ENCODE peak calls at places on chromosomes 13 and 19, in nine cellular contexts. K, P, Z, J, A, C, U, F and S are unnamed samples.

GRCh38 chr13:93270769-93271753 is 44.5 kb downstream of the GPC6 start:
- DNase-seq in K (no peak), P (no peak), Z (no peak), J (no peak), A (no peak), C (no peak), U (no peak), F (peak; percentile 67), S (no peak)

GRCh38 chr19:33900817-33901216 is 104.1 kb downstream of the KCTD15 start:
- DNase-seq in K (no peak), P (no peak), Z (no peak), J (no peak), A (no peak), C (no peak), U (peak; percentile 73), F (no peak), S (no peak)

GRCh38 chr13:58324130-58324529 is 692.6 kb downstream of the PCDH17 start:
- DNase-seq in K (no peak), P (no peak), Z (no peak), J (no peak), A (no peak), C (no peak), U (no peak), F (peak; percentile 3), S (no peak)

GRCh38 chr19:1837625-1838105 is 10.6 kb downstream of the REXO1 start:
- DNase-seq in K (no peak), P (peak; percentile 68), Z (peak; percentile 92), J (no peak), A (peak; percentile 72), C (peak; percentile 57), U (no peak), F (peak; percentile 60), S (peak; percentile 46)

GRCh38 chr19:43532571-43532961 is 422 bp upstream of the ZNF575 start:
- DNase-seq in K (no peak), P (no peak), Z (peak; percentile 35), J (no peak), A (peak; percentile 82), C (no peak), U (peak; percentile 77), F (no peak), S (no peak)

GRCh38 chr13:71774863-71775262 is 92.1 kb downstream of the DACH1 start:
- DNase-seq in K (no peak), P (no peak), Z (no peak), J (no peak), A (no peak), C (no peak), U (no peak), F (no peak), S (no peak)

GRCh38 chr19:39937094-39937493 is 2.7 kb upstream of the FCGBP start:
- DNase-seq in K (no peak), P (no peak), Z (no peak), J (no peak), A (no peak), C (no peak), U (no peak), F (no peak), S (no peak)

GRCh38 chr19:4830768-4831265 is 695 bp downstream of the TICAM1 start:
- DNase-seq in K (no peak), P (no peak), Z (no peak), J (no peak), A (no peak), C (no peak), U (no peak), F (no peak), S (no peak)

GRCh38 chr13:93233997-93234416 is 7.4 kb downstream of the GPC6 start:
- DNase-seq in K (no peak), P (no peak), Z (no peak), J (no peak), A (no peak), C (no peak), U (peak; percentile 80), F (no peak), S (no peak)

GRCh38 chr19:53254451-53255341 is at the start of gene ZNF677:
- DNase-seq in K (peak; percentile 81), P (peak; percentile 87), Z (peak; percentile 95), J (peak; percentile 65), A (peak; percentile 72), C (peak; percentile 91), U (peak; percentile 88), F (peak; percentile 67), S (peak; percentile 75)

GRCh38 chr13:110647365-110647737 is 32.0 kb downstream of the NAXD start:
- DNase-seq in K (no peak), P (no peak), Z (no peak), J (no peak), A (no peak), C (no peak), U (no peak), F (no peak), S (no peak)

GRCh38 chr19:591099-591958 is 1.6 kb downstream of the HCN2 start:
- DNase-seq in K (no peak), P (no peak), Z (peak; percentile 89), J (peak; percentile 64), A (no peak), C (no peak), U (no peak), F (no peak), S (no peak)

GRCh38 chr13:28466151-28466550 is 28.8 kb downstream of the FLT1 start:
- DNase-seq in K (no peak), P (no peak), Z (no peak), J (no peak), A (no peak), C (no peak), U (no peak), F (no peak), S (no peak)

GRCh38 chr13:109821038-109821545 is 34.7 kb upstream of the IRS2 start:
- DNase-seq in K (no peak), P (no peak), Z (no peak), J (no peak), A (no peak), C (no peak), U (no peak), F (no peak), S (no peak)

DNA sequence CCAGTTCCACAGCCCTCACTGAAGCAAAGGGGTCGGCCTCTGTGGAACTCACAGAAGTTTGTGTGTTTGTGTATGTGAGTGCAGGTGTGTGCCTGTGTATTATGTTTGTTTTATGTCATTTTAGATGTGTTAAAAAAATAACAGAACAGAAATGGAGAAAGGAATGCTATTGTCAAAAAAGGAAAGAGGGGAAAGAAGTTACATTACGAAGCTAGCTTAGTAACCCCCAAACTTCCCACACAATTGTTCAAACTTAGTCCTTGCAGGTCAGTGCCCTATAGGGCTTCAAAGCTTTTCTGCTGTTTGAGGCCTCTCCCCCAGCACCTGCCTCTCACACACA is 1505.6 kb upstream of the SLC10A2 start:
- DNase-seq in K (no peak), P (no peak), Z (no peak), J (no peak), A (no peak), C (no peak), U (no peak), F (no peak), S (no peak)
- H3K4me3 ChIP-seq in K (no peak overlapping the region), P (no peak overlapping the region), Z (no peak overlapping the region), J (no peak overlapping the region), A (no peak overlapping the region), C (no peak overlapping the region), U (no peak overlapping the region), F (no peak overlapping the region), S (no peak overlapping the region)

DNA sequence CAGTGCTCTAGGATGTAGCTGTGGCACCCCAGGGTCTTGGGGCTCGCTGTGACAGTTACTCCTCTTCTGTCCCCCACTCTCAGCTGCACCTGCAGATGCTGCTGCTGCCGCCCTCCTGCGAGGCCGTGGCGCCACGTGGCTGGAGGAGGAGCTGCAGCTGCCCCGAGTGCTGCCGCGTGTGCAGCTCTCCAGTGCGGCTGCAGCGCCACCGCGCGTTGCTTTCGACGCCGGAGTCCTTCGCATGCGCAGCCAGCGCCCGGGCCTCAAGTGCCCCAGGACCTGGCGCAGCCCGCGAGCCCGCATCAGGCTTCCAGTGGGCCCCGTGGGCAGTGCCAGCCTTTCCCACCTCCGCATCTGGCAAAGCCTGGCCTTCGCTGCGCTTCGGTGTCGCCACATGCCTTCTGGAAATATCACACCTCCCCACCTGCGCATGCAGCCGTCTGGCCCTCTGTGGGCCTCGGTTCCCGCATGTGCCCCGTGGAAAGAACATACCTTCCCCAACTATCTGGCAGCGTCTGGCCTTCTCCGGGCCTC is 692 bp upstream of the ZNF580 start:
- DNase-seq in K (peak; percentile 76), P (peak; percentile 83), Z (peak; percentile 95), J (no peak), A (peak; percentile 73), C (no peak), U (peak; percentile 82), F (peak; percentile 85), S (peak; percentile 75)
- H3K4me1 ChIP-seq in K (peaks cover 22% of the 10 kb centered on the region), P (peaks cover 51% of the 10 kb centered on the region), Z (peaks cover 72% of the 10 kb centered on the region), J (peaks cover 27% of the 10 kb centered on the region), A (peaks cover 49% of the 10 kb centered on the region), C (peaks cover 79% of the 10 kb centered on the region), U (peaks cover 49% of the 10 kb centered on the region), F (peaks cover 28% of the 10 kb centered on the region), S (peaks cover 53% of the 10 kb centered on the region)

GRCh38 chr19:19224852-19225494 is 13.2 kb downstream of the NCAN start:
- DNase-seq in K (no peak), P (peak; percentile 85), Z (peak; percentile 94), J (peak; percentile 65), A (peak; percentile 82), C (no peak), U (peak; percentile 81), F (peak; percentile 90), S (peak; percentile 65)

GRCh38 chr19:19223636-19224035 is 11.9 kb downstream of the NCAN start:
- DNase-seq in K (no peak), P (no peak), Z (no peak), J (no peak), A (no peak), C (no peak), U (no peak), F (no peak), S (no peak)

GRCh38 chr19:19226204-19226603 is 14.4 kb downstream of the NCAN start:
- DNase-seq in K (no peak), P (no peak), Z (no peak), J (no peak), A (no peak), C (no peak), U (no peak), F (no peak), S (no peak)

GRCh38 chr19:19223060-19223459 is 11.3 kb downstream of the NCAN start:
- DNase-seq in K (no peak), P (no peak), Z (no peak), J (no peak), A (no peak), C (no peak), U (no peak), F (no peak), S (no peak)

GRCh38 chr19:19224150-19224851 is 12.5 kb downstream of the NCAN start:
- DNase-seq in K (no peak), P (no peak), Z (no peak), J (no peak), A (no peak), C (no peak), U (no peak), F (no peak), S (no peak)
- H3K4me3 ChIP-seq in K (no peak overlapping the region), P (peak overlapping the region; percentile 37), Z (peak overlapping the region; percentile 41), J (no peak overlapping the region), A (peak overlapping the region; percentile 33), C (no peak overlapping the region), U (no peak overlapping the region), F (peak overlapping the region; percentile 35), S (peak overlapping the region; percentile 65)

GRCh38 chr19:13022111-13022858 is 27.0 kb downstream of the NFIX start:
- DNase-seq in K (peak; percentile 70), P (no peak), Z (peak; percentile 82), J (no peak), A (no peak), C (no peak), U (no peak), F (no peak), S (no peak)
- H3K4me1 ChIP-seq in K (peaks cover 25% of the 10 kb centered on the region), P (peaks cover 16% of the 10 kb centered on the region), Z (peaks cover 87% of the 10 kb centered on the region), J (peaks cover 8% of the 10 kb centered on the region), A (peaks cover 90% of the 10 kb centered on the region), C (peaks cover 3% of the 10 kb centered on the region), U (peaks cover 49% of the 10 kb centered on the region), F (peaks cover 53% of the 10 kb centered on the region), S (peaks cover 20% of the 10 kb centered on the region)